ENCODE peak calls at places on chromosomes 12 and 14, in six cellular contexts. One of them, this sample, is unnamed.
A peak's percentile ranks its signal among the peaks of the same experiment; 100 is the strongest.

GRCh38 chr14:44607701-44608100 is 100.6 kb upstream of the FSCB start:
- DNase-seq in CD14-positive monocyte: no peak
- DNase-seq in omental fat pad: no peak
- DNase-seq in endothelial cell: no peak
- DNase-seq in ACHN: no peak
- DNase-seq in NCI-H526: no peak
- DNase-seq in this sample: no peak

GRCh38 chr14:21913759-21914158 is 240.1 kb upstream of the OR4E1 start:
- DNase-seq in CD14-positive monocyte: peak; percentile 47
- DNase-seq in omental fat pad: no peak
- DNase-seq in endothelial cell: peak; percentile 75
- DNase-seq in ACHN: peak; percentile 77
- DNase-seq in NCI-H526: peak; percentile 78
- DNase-seq in this sample: peak; percentile 37

GRCh38 chr12:112900298-112901145 is 6.2 kb upstream of the OAS1 start:
- DNase-seq in CD14-positive monocyte: no peak
- DNase-seq in omental fat pad: no peak
- DNase-seq in endothelial cell: peak; percentile 28
- DNase-seq in ACHN: peak; percentile 65
- DNase-seq in NCI-H526: peak; percentile 65
- DNase-seq in this sample: no peak

GRCh38 chr14:61927015-61927414 is 164.8 kb downstream of the SNAPC1 start:
- DNase-seq in CD14-positive monocyte: no peak
- DNase-seq in omental fat pad: no peak
- DNase-seq in endothelial cell: no peak
- DNase-seq in ACHN: peak; percentile 54
- DNase-seq in NCI-H526: no peak
- DNase-seq in this sample: no peak

GRCh38 chr14:68312884-68313725 is 479.8 kb downstream of the ZFP36L1 start:
- DNase-seq in CD14-positive monocyte: no peak
- DNase-seq in omental fat pad: no peak
- DNase-seq in endothelial cell: no peak
- DNase-seq in ACHN: no peak
- DNase-seq in NCI-H526: no peak
- DNase-seq in this sample: no peak

GRCh38 chr12:117063162-117063911 is 35.9 kb downstream of the TESC start:
- DNase-seq in CD14-positive monocyte: no peak
- DNase-seq in omental fat pad: no peak
- DNase-seq in endothelial cell: no peak
- DNase-seq in ACHN: no peak
- DNase-seq in NCI-H526: no peak
- DNase-seq in this sample: no peak

GRCh38 chr14:33642641-33643342 is 308.1 kb downstream of the EGLN3 start:
- DNase-seq in CD14-positive monocyte: no peak
- DNase-seq in omental fat pad: no peak
- DNase-seq in endothelial cell: no peak
- DNase-seq in ACHN: no peak
- DNase-seq in NCI-H526: no peak
- DNase-seq in this sample: no peak

GRCh38 chr12:113961921-113962710 is 4.0 kb downstream of the RBM19 start:
- DNase-seq in CD14-positive monocyte: no peak
- DNase-seq in omental fat pad: no peak
- DNase-seq in endothelial cell: no peak
- DNase-seq in ACHN: peak; percentile 59
- DNase-seq in NCI-H526: no peak
- DNase-seq in this sample: no peak

GRCh38 chr12:1927751-1928351 is 9.4 kb upstream of the CACNA2D4 start:
- DNase-seq in CD14-positive monocyte: no peak
- DNase-seq in omental fat pad: no peak
- DNase-seq in endothelial cell: no peak
- DNase-seq in ACHN: no peak
- DNase-seq in NCI-H526: no peak
- DNase-seq in this sample: peak; percentile 5

GRCh38 chr14:76958975-76959710 is 69.4 kb downstream of the IRF2BPL start:
- DNase-seq in CD14-positive monocyte: peak; percentile 62
- DNase-seq in omental fat pad: no peak
- DNase-seq in endothelial cell: no peak
- DNase-seq in ACHN: peak; percentile 86
- DNase-seq in NCI-H526: no peak
- DNase-seq in this sample: no peak

GRCh38 chr14:101511199-101511598 is 50.1 kb upstream of the DIO3 start:
- DNase-seq in CD14-positive monocyte: no peak
- DNase-seq in omental fat pad: no peak
- DNase-seq in endothelial cell: no peak
- DNase-seq in ACHN: no peak
- DNase-seq in NCI-H526: no peak
- DNase-seq in this sample: no peak

GRCh38 chr12:47744778-47745436 is 13.8 kb downstream of the RAPGEF3 start:
- DNase-seq in CD14-positive monocyte: no peak
- DNase-seq in omental fat pad: no peak
- DNase-seq in endothelial cell: no peak
- DNase-seq in ACHN: no peak
- DNase-seq in NCI-H526: no peak
- DNase-seq in this sample: no peak

GRCh38 chr14:53608369-53608768 is 348.3 kb downstream of the BMP4 start:
- DNase-seq in CD14-positive monocyte: no peak
- DNase-seq in omental fat pad: no peak
- DNase-seq in endothelial cell: no peak
- DNase-seq in ACHN: no peak
- DNase-seq in NCI-H526: no peak
- DNase-seq in this sample: peak; percentile 15

GRCh38 chr14:102568115-102568614 is 24.3 kb upstream of the RCOR1 start:
- DNase-seq in CD14-positive monocyte: no peak
- DNase-seq in omental fat pad: no peak
- DNase-seq in endothelial cell: no peak
- DNase-seq in ACHN: peak; percentile 8
- DNase-seq in NCI-H526: peak; percentile 25
- DNase-seq in this sample: no peak

GRCh38 chr14:69043007-69043444 is 63.9 kb upstream of the ACTN1 start:
- DNase-seq in CD14-positive monocyte: peak; percentile 60
- DNase-seq in omental fat pad: no peak
- DNase-seq in endothelial cell: no peak
- DNase-seq in ACHN: no peak
- DNase-seq in NCI-H526: no peak
- DNase-seq in this sample: peak; percentile 77

GRCh38 chr12:124456652-124457152 is 110.7 kb downstream of the NCOR2 start:
- DNase-seq in CD14-positive monocyte: peak; percentile 71
- DNase-seq in omental fat pad: no peak
- DNase-seq in endothelial cell: peak; percentile 42
- DNase-seq in ACHN: no peak
- DNase-seq in NCI-H526: no peak
- DNase-seq in this sample: no peak